ENCODE peak calls at places on chromosomes 6 and 20, in seven cellular contexts. One of them, this sample, is unnamed.

GRCh38 chr6:116370717-116371383 is at the start of gene DSE:
- DNase-seq in GM03348: peak
- DNase-seq in HuH-7.5: peak
- DNase-seq in T-helper 1 cell: peak
- DNase-seq in Right ventricle myocardium superior: peak
- DNase-seq in CD8-positive, alpha-beta memory T cell: peak
- DNase-seq in WTC11: peak
- DNase-seq in this sample: peak

GRCh38 chr20:19495905-19496703 is 262.0 kb upstream of the RIN2 start:
- DNase-seq in GM03348: peak
- DNase-seq in HuH-7.5: no peak
- DNase-seq in T-helper 1 cell: no peak
- DNase-seq in Right ventricle myocardium superior: no peak
- DNase-seq in CD8-positive, alpha-beta memory T cell: no peak
- DNase-seq in WTC11: no peak
- DNase-seq in this sample: peak

GRCh38 chr6:44010411-44011349 is 116.6 kb downstream of the MRPL14 start:
- DNase-seq in GM03348: peak
- DNase-seq in HuH-7.5: no peak
- DNase-seq in T-helper 1 cell: no peak
- DNase-seq in Right ventricle myocardium superior: peak
- DNase-seq in CD8-positive, alpha-beta memory T cell: no peak
- DNase-seq in WTC11: no peak
- DNase-seq in this sample: peak

GRCh38 chr20:23266530-23267398 is 83.8 kb upstream of the NXT1 start:
- DNase-seq in GM03348: no peak
- DNase-seq in HuH-7.5: no peak
- DNase-seq in T-helper 1 cell: no peak
- DNase-seq in Right ventricle myocardium superior: no peak
- DNase-seq in CD8-positive, alpha-beta memory T cell: no peak
- DNase-seq in WTC11: no peak
- DNase-seq in this sample: no peak

GRCh38 chr20:17946040-17946439 is 22.6 kb downstream of the SNX5 start:
- DNase-seq in GM03348: no peak
- DNase-seq in HuH-7.5: no peak
- DNase-seq in T-helper 1 cell: no peak
- DNase-seq in Right ventricle myocardium superior: no peak
- DNase-seq in CD8-positive, alpha-beta memory T cell: no peak
- DNase-seq in WTC11: no peak
- DNase-seq in this sample: no peak

GRCh38 chr20:5510446-5510845 is 193.7 kb upstream of the PROKR2 start:
- DNase-seq in GM03348: no peak
- DNase-seq in HuH-7.5: no peak
- DNase-seq in T-helper 1 cell: no peak
- DNase-seq in Right ventricle myocardium superior: no peak
- DNase-seq in CD8-positive, alpha-beta memory T cell: no peak
- DNase-seq in WTC11: peak
- DNase-seq in this sample: peak

GRCh38 chr20:49513531-49513930 is 31.1 kb upstream of the KCNB1 start:
- DNase-seq in GM03348: no peak
- DNase-seq in HuH-7.5: no peak
- DNase-seq in T-helper 1 cell: no peak
- DNase-seq in Right ventricle myocardium superior: no peak
- DNase-seq in CD8-positive, alpha-beta memory T cell: no peak
- DNase-seq in WTC11: no peak
- DNase-seq in this sample: no peak

GRCh38 chr20:1633535-1633934 is 13.7 kb upstream of the SIRPB1 start:
- DNase-seq in GM03348: no peak
- DNase-seq in HuH-7.5: no peak
- DNase-seq in T-helper 1 cell: no peak
- DNase-seq in Right ventricle myocardium superior: no peak
- DNase-seq in CD8-positive, alpha-beta memory T cell: no peak
- DNase-seq in WTC11: no peak
- DNase-seq in this sample: no peak

GRCh38 chr6:30557683-30557981 is 537 bp downstream of the PRR3 start:
- DNase-seq in GM03348: peak
- DNase-seq in HuH-7.5: no peak
- DNase-seq in T-helper 1 cell: no peak
- DNase-seq in Right ventricle myocardium superior: no peak
- DNase-seq in CD8-positive, alpha-beta memory T cell: no peak
- DNase-seq in WTC11: no peak
- DNase-seq in this sample: peak

GRCh38 chr20:16175322-16175721 is 397.9 kb downstream of the KIF16B start:
- DNase-seq in GM03348: no peak
- DNase-seq in HuH-7.5: no peak
- DNase-seq in T-helper 1 cell: no peak
- DNase-seq in Right ventricle myocardium superior: no peak
- DNase-seq in CD8-positive, alpha-beta memory T cell: no peak
- DNase-seq in WTC11: no peak
- DNase-seq in this sample: no peak

GRCh38 chr20:1920826-1921225 is 25.6 kb downstream of the SIRPA start:
- DNase-seq in GM03348: no peak
- DNase-seq in HuH-7.5: no peak
- DNase-seq in T-helper 1 cell: no peak
- DNase-seq in Right ventricle myocardium superior: no peak
- DNase-seq in CD8-positive, alpha-beta memory T cell: no peak
- DNase-seq in WTC11: no peak
- DNase-seq in this sample: no peak

GRCh38 chr6:133587396-133587795 is 301.5 kb upstream of the TCF21 start:
- DNase-seq in GM03348: no peak
- DNase-seq in HuH-7.5: no peak
- DNase-seq in T-helper 1 cell: no peak
- DNase-seq in Right ventricle myocardium superior: no peak
- DNase-seq in CD8-positive, alpha-beta memory T cell: no peak
- DNase-seq in WTC11: no peak
- DNase-seq in this sample: no peak

This sample was measured in LHCN-M2.